ENCODE peak calls at places on chromosomes 16 and 17, in six cellular contexts. Y is ovary, H is suprapubic skin, K is A549, O is H1, X is stomach. A is an unnamed sample.

GRCh38 chr16:80527297-80527696 is 13.5 kb upstream of the DYNLRB2 start:
- DNase-seq in Y (no peak), H (no peak), K (no peak), O (peak; percentile 66), X (no peak), A (no peak)

GRCh38 chr17:81034779-81035388 is at the start of gene BAIAP2:
- DNase-seq in Y (peak; percentile 98), H (peak; percentile 99), K (peak; percentile 100), O (peak; percentile 97), X (peak; percentile 98), A (peak; percentile 96)

GRCh38 chr16:84718-85452 is 6.9 kb downstream of the MPG start:
- DNase-seq in Y (peak; percentile 64), H (no peak), K (no peak), O (no peak), X (peak; percentile 53), A (peak; percentile 36)

GRCh38 chr16:1900452-1900774 is 17.8 kb downstream of the HS3ST6 start:
- DNase-seq in Y (no peak), H (no peak), K (no peak), O (no peak), X (no peak), A (no peak)

GRCh38 chr17:72977768-72978417 is 114.6 kb downstream of the SLC39A11 start:
- DNase-seq in Y (no peak), H (no peak), K (no peak), O (no peak), X (no peak), A (no peak)

GRCh38 chr17:75843577-75844529 is at the start of gene UNC13D:
- DNase-seq in Y (no peak), H (peak; percentile 82), K (no peak), O (no peak), X (peak; percentile 58), A (no peak)

GRCh38 chr16:55697867-55698266 is 42.1 kb downstream of the SLC6A2 start:
- DNase-seq in Y (no peak), H (no peak), K (no peak), O (no peak), X (no peak), A (no peak)

GRCh38 chr16:56068314-56068713 is 123.0 kb upstream of the GNAO1 start:
- DNase-seq in Y (no peak), H (no peak), K (no peak), O (no peak), X (no peak), A (no peak)

GRCh38 chr17:6549384-6550036 is 6.8 kb downstream of the PITPNM3 start:
- DNase-seq in Y (no peak), H (no peak), K (no peak), O (no peak), X (no peak), A (no peak)

GRCh38 chr16:51556694-51557327 is 405.7 kb upstream of the SALL1 start:
- DNase-seq in Y (peak; percentile 60), H (no peak), K (peak; percentile 79), O (no peak), X (no peak), A (peak; percentile 39)

GRCh38 chr17:29682054-29682453 is 59.3 kb upstream of the CORO6 start:
- DNase-seq in Y (no peak), H (no peak), K (no peak), O (no peak), X (no peak), A (no peak)

GRCh38 chr17:81339180-81339501 is 44.0 kb upstream of the SLC38A10 start:
- DNase-seq in Y (no peak), H (no peak), K (no peak), O (peak; percentile 55), X (no peak), A (no peak)

DNA sequence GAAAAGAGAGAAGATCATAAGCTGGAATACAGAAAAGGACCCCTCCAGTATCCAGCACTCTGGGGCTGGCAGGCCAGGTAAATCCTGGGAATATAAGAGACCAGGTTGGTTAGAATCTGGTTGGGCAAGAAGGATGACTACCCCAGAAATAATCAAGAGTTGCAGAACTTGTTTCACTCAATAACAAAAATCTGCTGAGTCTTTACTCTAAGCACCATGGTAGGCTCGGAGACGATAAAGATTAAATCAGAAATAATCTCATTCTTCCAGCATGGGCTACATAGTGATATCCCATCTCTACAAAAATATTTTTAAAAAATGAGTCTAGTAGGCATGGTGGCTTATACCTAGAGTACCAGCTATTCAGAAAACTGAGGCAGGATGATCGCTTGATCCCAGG is 138.0 kb upstream of the KCNJ16 start:
- DNase-seq in Y (no peak), H (no peak), K (no peak), O (no peak), X (no peak), A (no peak)
- TF ChIP-seq EP300 in Y (no peak), H (no peak), K (no peak), O (no peak), X (no peak), A (no peak)

DNA sequence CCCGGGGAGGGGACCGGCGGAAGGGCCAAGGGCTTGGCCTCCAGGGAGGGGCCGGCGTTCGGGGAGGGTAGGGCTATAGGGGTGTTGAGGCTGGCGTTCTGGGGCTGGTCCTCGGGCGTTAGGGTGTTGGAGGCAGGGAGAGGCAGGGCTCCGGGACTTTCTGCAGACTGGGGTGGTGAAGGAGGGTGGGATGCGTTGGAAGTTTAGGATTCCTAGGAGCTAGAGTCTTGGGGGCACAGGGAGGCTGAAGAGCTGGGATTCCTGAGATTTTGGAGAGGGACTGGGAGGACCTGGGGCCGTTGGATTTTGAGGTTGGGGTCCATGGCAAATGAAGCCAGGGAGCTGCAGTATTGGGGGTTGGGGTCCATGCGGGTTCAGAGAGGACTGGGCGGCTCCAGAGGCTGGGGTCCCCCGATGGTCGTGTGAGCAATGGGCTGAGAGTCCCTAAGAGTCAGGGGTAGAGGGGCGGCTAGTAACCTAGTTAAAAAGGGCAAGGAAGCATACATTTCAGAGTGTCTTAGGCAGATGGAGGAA is 740 bp downstream of the NFATC2IP start:
- DNase-seq in Y (no peak), H (no peak), K (no peak), O (no peak), X (no peak), A (no peak)
- TF ChIP-seq POLR2A in Y (no peak), H (no peak), K (no peak), O (no peak), X (no peak), A (no peak)

GRCh38 chr16:68792465-68793324 is 50.6 kb upstream of the TANGO6 start:
- DNase-seq in Y (no peak), H (no peak), K (peak; percentile 21), O (no peak), X (peak; percentile 51), A (no peak)
- TF ChIP-seq EP300 in Y (no peak), H (no peak), K (no peak), O (no peak), X (no peak), A (no peak)

DNA sequence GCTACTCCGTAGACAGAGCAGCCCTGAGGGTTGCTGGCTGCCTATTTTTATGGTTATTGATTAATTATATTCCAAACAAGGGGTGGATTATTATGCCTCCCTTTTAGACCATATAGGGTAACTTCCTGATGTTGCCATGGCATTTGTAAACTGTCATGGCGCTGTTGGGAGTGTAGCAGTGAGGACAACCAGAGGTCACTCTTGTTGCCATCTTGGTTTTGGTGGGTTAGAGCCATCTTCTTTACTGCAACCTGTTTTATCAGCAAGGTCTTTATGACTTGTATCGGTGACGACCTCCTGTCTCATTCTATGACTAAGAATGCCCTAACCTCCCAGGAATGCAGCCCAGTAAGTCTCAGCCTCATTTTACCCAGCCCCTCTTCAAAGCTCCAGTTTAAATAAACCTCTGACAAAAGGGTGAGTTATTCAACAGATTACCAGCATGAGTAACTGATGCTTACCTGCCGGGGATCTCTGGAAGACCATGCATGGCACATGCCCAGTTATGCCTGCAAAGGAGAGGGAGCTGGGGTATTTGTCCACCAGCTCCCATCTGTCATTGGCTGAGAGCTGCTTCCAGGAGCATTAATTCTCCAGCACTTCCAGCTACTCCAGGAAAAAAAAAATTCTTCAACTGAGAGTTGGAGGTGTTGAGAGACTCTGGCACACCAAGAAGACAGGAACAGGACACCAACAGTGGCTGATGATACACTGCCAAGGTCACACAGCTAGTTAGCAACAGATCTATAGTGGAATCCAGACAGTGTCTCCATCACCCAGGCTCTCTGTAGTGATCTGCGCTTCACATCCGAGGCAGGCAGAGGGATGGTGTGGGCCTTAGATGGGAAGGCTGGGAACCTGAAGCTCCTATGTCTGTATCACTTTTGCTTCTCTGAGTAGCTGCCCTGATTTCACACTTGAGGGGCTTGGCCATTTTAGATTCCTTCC is 36.6 kb upstream of the IL21R start:
- DNase-seq in Y (no peak), H (no peak), K (no peak), O (no peak), X (no peak), A (no peak)
- TF ChIP-seq POLR2A in Y (no peak), H (no peak), K (no peak), O (no peak), X (no peak), A (no peak)

DNA sequence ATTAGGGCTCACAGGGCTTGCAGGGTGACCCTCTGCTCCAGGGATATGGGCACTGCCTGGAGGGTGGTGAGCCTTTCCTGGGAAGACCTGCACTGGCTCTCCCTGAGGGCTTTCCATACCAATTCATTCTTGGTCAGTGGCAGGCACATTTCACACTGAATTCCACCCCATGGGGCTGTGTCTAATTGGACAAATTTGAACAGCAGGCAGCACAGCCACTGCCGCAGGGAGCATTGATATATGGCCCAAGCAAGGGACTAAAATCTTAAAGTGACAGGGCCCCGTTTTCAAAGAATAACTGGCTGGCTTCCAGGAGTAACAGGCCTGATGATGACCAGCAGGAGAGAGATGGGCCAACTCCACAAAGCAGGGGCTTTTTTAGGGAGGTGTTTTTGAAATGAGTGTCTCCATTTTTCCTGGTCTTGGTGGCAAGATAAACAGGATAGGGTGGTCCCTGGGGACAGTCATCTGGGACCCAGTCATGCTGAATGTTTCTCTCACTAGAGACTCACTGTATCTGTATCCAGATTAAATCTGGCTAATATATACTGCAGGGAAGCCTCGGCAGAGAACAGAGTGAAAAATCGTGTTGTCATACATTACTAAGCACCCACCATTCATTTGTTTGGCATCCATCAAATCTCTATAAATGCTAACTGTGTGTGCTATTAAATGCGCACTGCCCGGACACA is 74.1 kb upstream of the TBX2 start:
- DNase-seq in Y (no peak), H (no peak), K (no peak), O (no peak), X (no peak), A (no peak)
- TF ChIP-seq EP300 in Y (no peak), H (no peak), K (no peak), O (no peak), X (no peak), A (no peak)

A was measured in tibial nerve.